ENCODE peak calls at places on chromosomes 5 and 9, in five cellular contexts. One of them, this sample, is unnamed. For H3K4me1, the result is how much of the 10 kb centered on the place peaks cover.

GRCh38 chr9:77826116-77826515 is 178.0 kb upstream of the GNA14 start:
- DNase-seq in spleen: no peak
- DNase-seq in tibial nerve: no peak
- DNase-seq in right atrium auricular region: no peak
- DNase-seq in tibial artery: no peak
- DNase-seq in this sample: no peak

GRCh38 chr9:70030156-70030555 is 13.5 kb upstream of the MAMDC2 start:
- DNase-seq in spleen: no peak
- DNase-seq in tibial nerve: no peak
- DNase-seq in right atrium auricular region: no peak
- DNase-seq in tibial artery: no peak
- DNase-seq in this sample: no peak

GRCh38 chr9:87512321-87512720 is 14.7 kb downstream of the DAPK1 start:
- DNase-seq in spleen: no peak
- DNase-seq in tibial nerve: no peak
- DNase-seq in right atrium auricular region: no peak
- DNase-seq in tibial artery: no peak
- DNase-seq in this sample: no peak

GRCh38 chr5:82011761-82012160 is 39.9 kb downstream of the ATG10 start:
- DNase-seq in spleen: no peak
- DNase-seq in tibial nerve: no peak
- DNase-seq in right atrium auricular region: no peak
- DNase-seq in tibial artery: no peak
- DNase-seq in this sample: no peak

GRCh38 chr5:94891565-94892362 is 273.3 kb downstream of the SLF1 start:
- DNase-seq in spleen: no peak
- DNase-seq in tibial nerve: no peak
- DNase-seq in right atrium auricular region: no peak
- DNase-seq in tibial artery: no peak
- DNase-seq in this sample: no peak

GRCh38 chr9:133584167-133584558 is 25.0 kb downstream of the FAM163B start:
- DNase-seq in spleen: no peak
- DNase-seq in tibial nerve: no peak
- DNase-seq in right atrium auricular region: no peak
- DNase-seq in tibial artery: no peak
- DNase-seq in this sample: no peak

GRCh38 chr5:66171349-66172344 is 27.5 kb downstream of the SREK1 start:
- DNase-seq in spleen: no peak
- DNase-seq in tibial nerve: peak
- DNase-seq in right atrium auricular region: no peak
- DNase-seq in tibial artery: no peak
- DNase-seq in this sample: no peak

GRCh38 chr5:92917044-92917443 is 664.0 kb downstream of the NR2F1-AS1 start:
- DNase-seq in spleen: no peak
- DNase-seq in tibial nerve: no peak
- DNase-seq in right atrium auricular region: no peak
- DNase-seq in tibial artery: no peak
- DNase-seq in this sample: no peak

DNA sequence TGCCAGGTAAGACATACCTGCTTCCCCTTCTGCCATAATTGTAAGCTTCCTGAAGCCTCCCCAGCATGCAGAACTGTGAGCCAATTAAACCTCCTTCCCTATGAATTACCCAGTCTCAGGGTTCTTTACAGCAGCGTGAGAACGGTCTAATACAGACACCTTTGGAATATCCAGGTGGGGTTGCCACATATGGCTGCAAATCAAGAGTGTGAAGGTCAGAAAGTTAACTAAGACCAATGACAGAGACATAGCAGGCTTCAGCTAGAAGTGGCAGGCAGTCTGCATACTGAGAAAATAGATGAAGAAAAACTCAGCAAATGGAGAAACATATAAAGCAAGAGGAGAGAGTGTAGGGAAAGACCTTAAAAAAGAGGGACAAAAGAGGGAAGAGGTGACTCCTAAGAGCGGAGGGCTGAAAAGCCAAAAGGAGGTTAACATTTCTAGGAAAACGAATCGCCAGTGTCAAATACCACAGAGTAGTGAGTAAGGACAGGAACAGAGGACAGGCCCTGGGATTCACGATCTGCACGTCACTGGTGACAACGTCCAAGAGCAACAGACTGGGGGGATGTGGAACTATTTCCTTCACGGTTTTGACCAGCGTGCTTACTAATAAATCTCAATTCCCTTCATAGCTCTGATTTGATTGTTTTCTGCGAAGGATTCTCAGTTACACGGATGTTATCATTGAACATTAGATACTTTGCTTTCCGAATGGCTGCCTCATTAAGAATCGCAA is 1.7 kb upstream of the ACO1 start:
- DNase-seq in spleen: no peak
- DNase-seq in tibial nerve: no peak
- DNase-seq in right atrium auricular region: no peak
- DNase-seq in tibial artery: no peak
- DNase-seq in this sample: no peak
- TF ChIP-seq CTCF in spleen: no peak
- TF ChIP-seq CTCF in tibial nerve: no peak
- TF ChIP-seq CTCF in right atrium auricular region: no peak
- TF ChIP-seq CTCF in tibial artery: no peak
- TF ChIP-seq CTCF in this sample: no peak

GRCh38 chr5:133035224-133035623 is 8.9 kb upstream of the ZCCHC10 start:
- DNase-seq in spleen: no peak
- DNase-seq in tibial nerve: no peak
- DNase-seq in right atrium auricular region: no peak
- DNase-seq in tibial artery: no peak
- DNase-seq in this sample: no peak
- H3K4me1 ChIP-seq in spleen: under half
- H3K4me1 ChIP-seq in tibial nerve: under half
- H3K4me1 ChIP-seq in right atrium auricular region: under half
- H3K4me1 ChIP-seq in tibial artery: under half
- H3K4me1 ChIP-seq in this sample: under half

GRCh38 chr5:163453705-163454104 is 6.2 kb downstream of the NUDCD2 start:
- DNase-seq in spleen: no peak
- DNase-seq in tibial nerve: no peak
- DNase-seq in right atrium auricular region: no peak
- DNase-seq in tibial artery: no peak
- DNase-seq in this sample: no peak
- H3K27ac ChIP-seq in spleen: no peak
- H3K27ac ChIP-seq in tibial nerve: peak
- H3K27ac ChIP-seq in right atrium auricular region: no peak
- H3K27ac ChIP-seq in tibial artery: no peak
- H3K27ac ChIP-seq in this sample: no peak

GRCh38 chr9:127303830-127304229 is 39.3 kb downstream of the GARNL3 start:
- DNase-seq in spleen: no peak
- DNase-seq in tibial nerve: no peak
- DNase-seq in right atrium auricular region: no peak
- DNase-seq in tibial artery: no peak
- DNase-seq in this sample: no peak

GRCh38 chr9:127307802-127308201 is 43.2 kb downstream of the GARNL3 start:
- DNase-seq in spleen: no peak
- DNase-seq in tibial nerve: no peak
- DNase-seq in right atrium auricular region: no peak
- DNase-seq in tibial artery: no peak
- DNase-seq in this sample: no peak

GRCh38 chr9:127309715-127310114 is 45.1 kb downstream of the GARNL3 start:
- DNase-seq in spleen: no peak
- DNase-seq in tibial nerve: no peak
- DNase-seq in right atrium auricular region: no peak
- DNase-seq in tibial artery: no peak
- DNase-seq in this sample: no peak

GRCh38 chr9:127308559-127309429 is 44.2 kb downstream of the GARNL3 start:
- DNase-seq in spleen: no peak
- DNase-seq in tibial nerve: no peak
- DNase-seq in right atrium auricular region: no peak
- DNase-seq in tibial artery: no peak
- DNase-seq in this sample: no peak

DNA sequence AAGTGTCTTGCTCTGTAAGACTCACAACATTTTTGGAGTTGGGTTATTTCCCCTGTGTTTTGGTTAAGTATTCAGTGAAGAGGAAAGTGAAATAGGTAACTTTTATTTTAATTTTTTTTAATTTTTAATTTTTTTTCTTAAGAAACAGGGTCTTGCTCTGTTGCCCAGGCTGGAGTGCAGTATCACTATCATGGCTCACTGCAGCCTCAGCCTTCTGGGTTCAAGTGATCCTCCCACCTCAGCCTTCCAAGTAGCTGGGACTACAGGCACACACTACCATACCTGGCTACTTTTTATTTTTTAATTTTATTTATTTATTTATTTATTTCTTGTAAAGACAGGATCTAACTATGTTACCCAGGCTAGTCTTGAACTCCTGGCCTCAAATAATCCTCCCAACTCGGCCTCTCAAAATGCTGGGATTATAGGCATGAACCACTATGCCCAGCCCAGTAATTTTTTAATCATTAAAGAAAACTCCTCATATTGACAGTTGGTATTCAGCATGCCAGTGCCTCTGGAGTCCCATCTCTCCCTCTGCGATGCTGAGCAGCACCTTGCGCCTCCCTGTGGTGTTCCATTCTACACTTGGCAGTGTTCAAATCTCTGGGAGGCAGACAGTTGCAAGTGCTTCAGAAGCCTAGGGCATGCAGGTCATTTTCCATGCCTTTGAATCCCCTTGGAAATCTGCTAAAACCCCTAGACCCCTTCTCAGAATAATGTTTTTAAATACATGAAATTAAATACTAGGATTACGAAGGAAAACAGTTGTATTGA is 41.1 kb downstream of the GARNL3 start:
- DNase-seq in spleen: no peak
- DNase-seq in tibial nerve: no peak
- DNase-seq in right atrium auricular region: no peak
- DNase-seq in tibial artery: no peak
- DNase-seq in this sample: no peak
- TF ChIP-seq CTCF in spleen: no peak
- TF ChIP-seq CTCF in tibial nerve: no peak
- TF ChIP-seq CTCF in right atrium auricular region: no peak
- TF ChIP-seq CTCF in tibial artery: no peak
- TF ChIP-seq CTCF in this sample: no peak

DNA sequence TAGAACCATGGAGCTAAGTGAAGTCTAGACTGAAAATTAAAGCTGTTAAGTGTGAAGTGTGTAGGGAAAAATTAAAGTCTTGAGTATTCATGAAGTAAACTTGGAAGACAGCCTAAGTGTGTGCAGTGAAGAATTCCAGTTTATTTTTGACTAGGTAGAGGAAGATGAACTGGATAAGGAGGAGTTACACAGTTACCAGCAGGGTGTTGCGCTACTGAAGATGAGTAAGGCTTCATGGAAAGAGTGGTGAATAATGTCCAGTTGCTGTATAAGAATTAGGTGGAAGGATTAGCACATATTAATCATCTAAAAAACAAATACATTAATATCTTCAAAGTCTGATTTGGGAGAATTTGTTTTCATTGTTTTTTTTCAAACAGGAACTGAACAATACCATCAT is 5.8 kb upstream of the CHD1 start:
- DNase-seq in spleen: no peak
- DNase-seq in tibial nerve: no peak
- DNase-seq in right atrium auricular region: no peak
- DNase-seq in tibial artery: no peak
- DNase-seq in this sample: no peak
- H3K4me1 ChIP-seq in spleen: half or more
- H3K4me1 ChIP-seq in tibial nerve: under half
- H3K4me1 ChIP-seq in right atrium auricular region: half or more
- H3K4me1 ChIP-seq in tibial artery: half or more
- H3K4me1 ChIP-seq in this sample: under half

DNA sequence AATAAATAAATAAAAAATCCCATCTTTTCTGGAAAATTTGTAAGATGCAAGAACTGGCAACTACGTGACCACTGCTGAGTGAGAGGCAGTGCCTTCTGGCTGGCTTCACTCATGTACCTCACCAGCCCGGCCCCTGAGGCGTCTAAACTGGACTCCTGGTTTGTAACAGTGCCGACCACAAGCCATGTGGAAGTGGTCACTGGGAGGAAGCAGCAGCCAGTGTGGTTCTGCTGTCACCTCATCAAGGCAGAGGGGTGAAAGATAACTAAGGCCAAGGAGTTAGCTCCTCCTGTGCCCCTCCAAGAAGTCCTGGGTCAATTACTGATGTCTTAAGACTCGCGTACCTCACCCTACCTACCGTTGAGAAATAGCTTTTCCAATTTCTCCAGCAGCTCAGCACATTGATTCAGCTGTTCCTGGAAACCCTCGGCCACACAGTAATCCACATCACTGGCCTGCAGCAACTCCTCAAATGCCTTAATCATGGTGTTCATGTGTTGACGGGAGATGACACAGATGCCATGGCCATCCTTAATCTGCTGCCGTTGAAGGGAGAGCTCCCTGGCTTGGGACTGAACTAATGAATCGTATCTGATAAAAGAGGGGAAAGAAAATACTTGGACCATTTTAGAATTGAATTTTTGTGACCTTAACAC is 142.9 kb downstream of the CDK5RAP2 start:
- DNase-seq in spleen: peak
- DNase-seq in tibial nerve: peak
- DNase-seq in right atrium auricular region: peak
- DNase-seq in tibial artery: peak
- DNase-seq in this sample: peak
- H3K27ac ChIP-seq in spleen: peak
- H3K27ac ChIP-seq in tibial nerve: no peak
- H3K27ac ChIP-seq in right atrium auricular region: peak
- H3K27ac ChIP-seq in tibial artery: no peak
- H3K27ac ChIP-seq in this sample: peak